ENCODE peak calls at places on chromosome 20, in seven cellular contexts. One of them, this sample, is unnamed.

GRCh38 chr20:33964431-33964830 is 29.3 kb upstream of the RALY start:
- DNase-seq in stimulated activated CD8-positive, alpha-beta memory T cell treated with anti-CD3 and anti-CD28 coated beads, Interleukin-4, amount 100 ng/mL, for 1 hour: no peak
- DNase-seq in SHP77 treated with DMSO at 0.1 percent for 48 hours: no peak
- DNase-seq in AG09309: no peak
- DNase-seq in caudate nucleus: no peak
- DNase-seq in AG08395: no peak
- DNase-seq in renal cortical epithelial cell: no peak
- DNase-seq in this sample: no peak

GRCh38 chr20:41242807-41243206 is 74.7 kb downstream of the ZHX3 start:
- DNase-seq in caudate nucleus: no peak
- DNase-seq in SHP77 treated with DMSO at 0.1 percent for 48 hours: no peak
- DNase-seq in AG08395: no peak
- DNase-seq in stimulated activated CD8-positive, alpha-beta memory T cell treated with anti-CD3 and anti-CD28 coated beads, Interleukin-4, amount 100 ng/mL, for 1 hour: no peak
- DNase-seq in AG09309: no peak
- DNase-seq in renal cortical epithelial cell: no peak
- DNase-seq in this sample: no peak

GRCh38 chr20:50373674-50374286 is 136.4 kb upstream of the PTPN1 start:
- DNase-seq in SHP77 treated with DMSO at 0.1 percent for 48 hours: no peak
- DNase-seq in renal cortical epithelial cell: no peak
- DNase-seq in stimulated activated CD8-positive, alpha-beta memory T cell treated with anti-CD3 and anti-CD28 coated beads, Interleukin-4, amount 100 ng/mL, for 1 hour: no peak
- DNase-seq in caudate nucleus: no peak
- DNase-seq in AG08395: no peak
- DNase-seq in AG09309: no peak
- DNase-seq in this sample: no peak

GRCh38 chr20:33663161-33664084 is 1.3 kb downstream of the C20orf144 start:
- DNase-seq in SHP77 treated with DMSO at 0.1 percent for 48 hours: peak; percentile 45
- DNase-seq in caudate nucleus: peak; percentile 54
- DNase-seq in AG08395: peak; percentile 86
- DNase-seq in stimulated activated CD8-positive, alpha-beta memory T cell treated with anti-CD3 and anti-CD28 coated beads, Interleukin-4, amount 100 ng/mL, for 1 hour: peak; percentile 57
- DNase-seq in renal cortical epithelial cell: no peak
- DNase-seq in AG09309: no peak
- DNase-seq in this sample: no peak

GRCh38 chr20:9068896-9069663 is at the start of gene PLCB4:
- DNase-seq in caudate nucleus: no peak
- DNase-seq in stimulated activated CD8-positive, alpha-beta memory T cell treated with anti-CD3 and anti-CD28 coated beads, Interleukin-4, amount 100 ng/mL, for 1 hour: no peak
- DNase-seq in AG09309: no peak
- DNase-seq in SHP77 treated with DMSO at 0.1 percent for 48 hours: no peak
- DNase-seq in AG08395: peak; percentile 35
- DNase-seq in renal cortical epithelial cell: no peak
- DNase-seq in this sample: no peak

GRCh38 chr20:4919047-4919704 is 82.1 kb downstream of the SLC23A2 start:
- DNase-seq in stimulated activated CD8-positive, alpha-beta memory T cell treated with anti-CD3 and anti-CD28 coated beads, Interleukin-4, amount 100 ng/mL, for 1 hour: no peak
- DNase-seq in AG09309: no peak
- DNase-seq in caudate nucleus: no peak
- DNase-seq in AG08395: no peak
- DNase-seq in SHP77 treated with DMSO at 0.1 percent for 48 hours: no peak
- DNase-seq in renal cortical epithelial cell: no peak
- DNase-seq in this sample: no peak

GRCh38 chr20:59044796-59045195 is 2.2 kb upstream of the PRELID3B start:
- DNase-seq in AG08395: no peak
- DNase-seq in caudate nucleus: no peak
- DNase-seq in SHP77 treated with DMSO at 0.1 percent for 48 hours: no peak
- DNase-seq in renal cortical epithelial cell: no peak
- DNase-seq in stimulated activated CD8-positive, alpha-beta memory T cell treated with anti-CD3 and anti-CD28 coated beads, Interleukin-4, amount 100 ng/mL, for 1 hour: no peak
- DNase-seq in AG09309: no peak
- DNase-seq in this sample: no peak

GRCh38 chr20:47013606-47014005 is 119.0 kb downstream of the EYA2 start:
- DNase-seq in AG08395: no peak
- DNase-seq in AG09309: no peak
- DNase-seq in renal cortical epithelial cell: no peak
- DNase-seq in caudate nucleus: no peak
- DNase-seq in stimulated activated CD8-positive, alpha-beta memory T cell treated with anti-CD3 and anti-CD28 coated beads, Interleukin-4, amount 100 ng/mL, for 1 hour: no peak
- DNase-seq in SHP77 treated with DMSO at 0.1 percent for 48 hours: no peak
- DNase-seq in this sample: no peak

GRCh38 chr20:33099842-33100538 is 20.5 kb downstream of the BPIFB4 start:
- DNase-seq in AG09309: no peak
- DNase-seq in renal cortical epithelial cell: no peak
- DNase-seq in AG08395: no peak
- DNase-seq in SHP77 treated with DMSO at 0.1 percent for 48 hours: no peak
- DNase-seq in stimulated activated CD8-positive, alpha-beta memory T cell treated with anti-CD3 and anti-CD28 coated beads, Interleukin-4, amount 100 ng/mL, for 1 hour: no peak
- DNase-seq in caudate nucleus: no peak
- DNase-seq in this sample: no peak